ENCODE peak calls at places on chromosomes 13 and 19, in seven cellular contexts. A is stimulated activated CD4-positive, alpha-beta T cell treated with anti-CD3 and anti-CD28 coated beads, Interleukin-4, amount 100 ng/mL, for 48 hours; D is tibial nerve; H is A549; K is H9; Z is NCI-H526; B is cardiac fibroblast. P is an unnamed sample.

GRCh38 chr19:47095707-47096704 is 17.6 kb downstream of the ZC3H4 start:
- DNase-seq in A (no peak), D (no peak), H (peak; percentile 62), K (no peak), Z (peak; percentile 93), B (no peak), P (peak; percentile 46)

GRCh38 chr19:4055209-4055552 is 11.5 kb downstream of the ZBTB7A start:
- DNase-seq in A (no peak), D (no peak), H (no peak), K (no peak), Z (no peak), B (no peak), P (no peak)

GRCh38 chr13:34863360-34864135 is 78.5 kb upstream of the NBEA start:
- DNase-seq in A (no peak), D (no peak), H (peak; percentile 75), K (no peak), Z (no peak), B (peak; percentile 57), P (peak; percentile 71)

GRCh38 chr13:103356226-103356864 is 290.1 kb upstream of the SLC10A2 start:
- DNase-seq in A (no peak), D (no peak), H (no peak), K (no peak), Z (no peak), B (no peak), P (no peak)

GRCh38 chr13:30388401-30389283 is 33.7 kb upstream of the UBE2L5 start:
- DNase-seq in A (no peak), D (peak; percentile 41), H (no peak), K (no peak), Z (no peak), B (peak; percentile 56), P (peak; percentile 59)

GRCh38 chr13:81058916-81059290 is 718.0 kb upstream of the SPRY2 start:
- DNase-seq in A (no peak), D (no peak), H (no peak), K (no peak), Z (no peak), B (no peak), P (no peak)

GRCh38 chr19:50460161-50460765 is 16.0 kb upstream of the EMC10 start:
- DNase-seq in A (no peak), D (no peak), H (peak; percentile 84), K (no peak), Z (no peak), B (peak; percentile 34), P (no peak)

GRCh38 chr19:17847538-17848366 is at the start of gene JAK3:
- DNase-seq in A (peak; percentile 89), D (no peak), H (no peak), K (peak; percentile 91), Z (peak; percentile 59), B (peak; percentile 87), P (no peak)

GRCh38 chr13:111954681-111955411 is 112.1 kb upstream of the SOX1 start:
- DNase-seq in A (no peak), D (no peak), H (no peak), K (no peak), Z (no peak), B (no peak), P (no peak)

GRCh38 chr13:43196171-43196611 is 172.8 kb downstream of the DNAJC15 start:
- DNase-seq in A (no peak), D (no peak), H (no peak), K (no peak), Z (no peak), B (peak; percentile 60), P (no peak)

GRCh38 chr13:24135674-24136300 is 24.7 kb upstream of the SPATA13 start:
- DNase-seq in A (no peak), D (no peak), H (no peak), K (no peak), Z (no peak), B (peak; percentile 59), P (no peak)

GRCh38 chr19:11453468-11454341 is 18.3 kb downstream of the PRKCSH start:
- DNase-seq in A (no peak), D (no peak), H (no peak), K (no peak), Z (no peak), B (no peak), P (no peak)

GRCh38 chr13:44147222-44147621 is 226.4 kb upstream of the SERP2 start:
- DNase-seq in A (no peak), D (no peak), H (no peak), K (no peak), Z (no peak), B (no peak), P (no peak)

P was measured in AG09309.